ENCODE peak calls at places on chromosomes 5 and 9, in seven cellular contexts. O is cardiac fibroblast, I is AG04449, Z is fibroblast of pulmonary artery, S is nephron progenitor cell, U is fibroblast of lung, F is osteoblast. R is an unnamed sample.

GRCh38 chr5:54760182-54760935 is 225.0 kb downstream of the ESM1 start:
- DNase-seq in S (no peak), U (peak; percentile 35), O (peak; percentile 83), I (no peak), F (peak; percentile 49), Z (peak; percentile 86), R (peak; percentile 67)

GRCh38 chr5:124908603-124909451 is 162.4 kb upstream of the ZNF608 start:
- DNase-seq in Z (no peak), I (no peak), F (no peak), S (no peak), U (peak; percentile 77), O (peak; percentile 59), R (no peak)

GRCh38 chr9:136840140-136840876 is 2.0 kb upstream of the AJM1 start:
- DNase-seq in F (no peak), S (peak; percentile 42), U (no peak), I (no peak), Z (no peak), O (no peak), R (no peak)

GRCh38 chr5:64788156-64788555 is 19.4 kb downstream of the CWC27 start:
- DNase-seq in U (no peak), S (no peak), I (no peak), F (no peak), Z (no peak), O (no peak), R (no peak)

GRCh38 chr5:172411423-172412111 is 42.8 kb downstream of the SH3PXD2B start:
- DNase-seq in O (peak; percentile 61), Z (peak; percentile 50), F (no peak), U (peak; percentile 50), I (no peak), S (no peak), R (no peak)

GRCh38 chr9:125649315-125649714 is 57.7 kb downstream of the MAPKAP1 start:
- DNase-seq in O (peak; percentile 59), F (peak; percentile 86), Z (peak; percentile 82), U (peak; percentile 92), I (peak; percentile 60), S (no peak), R (peak; percentile 89)

GRCh38 chr5:67211926-67212325 is 15.3 kb upstream of the CD180 start:
- DNase-seq in O (peak; percentile 71), F (peak; percentile 49), U (peak; percentile 94), S (no peak), I (peak; percentile 57), Z (peak; percentile 77), R (peak; percentile 82)

GRCh38 chr9:99012957-99013512 is 69.3 kb downstream of the COL15A1 start:
- DNase-seq in U (no peak), I (no peak), O (no peak), S (no peak), F (peak; percentile 56), Z (no peak), R (peak; percentile 44)

GRCh38 chr9:132404228-132404881 is 2.3 kb downstream of the TTF1 start:
- DNase-seq in S (no peak), Z (peak; percentile 71), O (peak; percentile 60), U (peak; percentile 40), I (no peak), F (no peak), R (no peak)

GRCh38 chr5:5560016-5560415 is 137.5 kb downstream of the ICE1 start:
- DNase-seq in O (no peak), S (no peak), U (no peak), Z (no peak), F (no peak), I (no peak), R (no peak)

GRCh38 chr9:108156270-108156998 is 666.9 kb upstream of the KLF4 start:
- DNase-seq in Z (peak; percentile 30), O (peak; percentile 50), U (peak; percentile 24), S (no peak), I (no peak), F (peak; percentile 83), R (no peak)

GRCh38 chr9:72538926-72539702 is 17.7 kb downstream of the TMC1 start:
- DNase-seq in S (no peak), Z (no peak), U (no peak), I (no peak), O (no peak), F (no peak), R (no peak)

GRCh38 chr5:14231888-14232287 is 88.7 kb downstream of the TRIO start:
- DNase-seq in Z (no peak), U (no peak), I (no peak), O (no peak), S (no peak), F (no peak), R (no peak)

GRCh38 chr5:92002875-92003274 is 619.8 kb upstream of the ARRDC3 start:
- DNase-seq in F (no peak), S (no peak), I (no peak), U (no peak), O (no peak), Z (no peak), R (no peak)

GRCh38 chr5:55994502-55994997 is at the start of gene IL6ST:
- DNase-seq in U (peak; percentile 75), F (peak; percentile 85), S (no peak), Z (peak; percentile 95), O (peak; percentile 93), I (no peak), R (peak; percentile 60)

GRCh38 chr5:17219431-17219830 is 2.0 kb downstream of the BASP1 start:
- DNase-seq in F (no peak), I (no peak), U (no peak), S (no peak), Z (no peak), O (no peak), R (no peak)

GRCh38 chr9:92983984-92984589 is 36.8 kb downstream of the FGD3 start:
- DNase-seq in F (no peak), S (no peak), Z (no peak), I (no peak), O (no peak), U (no peak), R (no peak)

GRCh38 chr5:14204785-14205321 is 61.7 kb downstream of the TRIO start:
- DNase-seq in F (no peak), U (peak; percentile 90), O (peak; percentile 90), Z (peak; percentile 94), I (no peak), S (no peak), R (peak; percentile 70)

GRCh38 chr5:122985954-122986721 is 50.4 kb downstream of the PPIC start:
- DNase-seq in U (no peak), S (no peak), O (no peak), F (no peak), I (no peak), Z (no peak), R (no peak)

GRCh38 chr9:125260564-125260963 is 1.1 kb upstream of the GAPVD1 start:
- DNase-seq in O (no peak), F (peak; percentile 87), U (no peak), S (no peak), Z (no peak), I (no peak), R (peak; percentile 22)

GRCh38 chr9:131976157-131976740 is 103.4 kb downstream of the MED27 start:
- DNase-seq in U (no peak), Z (no peak), I (no peak), F (no peak), O (no peak), S (no peak), R (no peak)

DNA sequence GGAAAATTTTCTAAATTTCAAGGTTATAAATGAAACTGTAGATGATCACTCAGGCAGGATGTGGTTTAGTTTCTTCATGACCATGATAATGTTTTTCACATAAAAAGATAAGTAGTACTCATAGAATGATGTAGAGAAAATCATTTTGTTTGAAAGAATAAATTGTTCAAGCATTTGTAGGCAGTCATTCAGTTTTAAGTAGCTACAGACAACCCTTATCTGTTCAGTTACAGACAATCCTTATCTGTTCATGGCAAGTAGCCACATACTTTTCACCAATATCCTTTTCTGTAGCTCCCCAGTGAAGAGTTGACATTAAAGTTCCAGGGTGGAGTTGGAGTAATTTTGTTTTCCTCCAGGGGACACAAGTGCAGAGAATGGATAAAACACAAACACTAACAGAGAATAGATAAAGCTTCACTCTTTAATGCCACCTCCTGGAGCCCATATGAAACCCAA is 278.1 kb upstream of the TNC start:
- DNase-seq in Z (no peak), F (no peak), O (peak; percentile 10), U (peak; percentile 70), I (no peak), S (no peak), R (no peak)
- TF ChIP-seq CTCF in Z (no peak), F (no peak), O (no peak), U (no peak), I (no peak), S (no peak), R (peak; percentile 18)

DNA sequence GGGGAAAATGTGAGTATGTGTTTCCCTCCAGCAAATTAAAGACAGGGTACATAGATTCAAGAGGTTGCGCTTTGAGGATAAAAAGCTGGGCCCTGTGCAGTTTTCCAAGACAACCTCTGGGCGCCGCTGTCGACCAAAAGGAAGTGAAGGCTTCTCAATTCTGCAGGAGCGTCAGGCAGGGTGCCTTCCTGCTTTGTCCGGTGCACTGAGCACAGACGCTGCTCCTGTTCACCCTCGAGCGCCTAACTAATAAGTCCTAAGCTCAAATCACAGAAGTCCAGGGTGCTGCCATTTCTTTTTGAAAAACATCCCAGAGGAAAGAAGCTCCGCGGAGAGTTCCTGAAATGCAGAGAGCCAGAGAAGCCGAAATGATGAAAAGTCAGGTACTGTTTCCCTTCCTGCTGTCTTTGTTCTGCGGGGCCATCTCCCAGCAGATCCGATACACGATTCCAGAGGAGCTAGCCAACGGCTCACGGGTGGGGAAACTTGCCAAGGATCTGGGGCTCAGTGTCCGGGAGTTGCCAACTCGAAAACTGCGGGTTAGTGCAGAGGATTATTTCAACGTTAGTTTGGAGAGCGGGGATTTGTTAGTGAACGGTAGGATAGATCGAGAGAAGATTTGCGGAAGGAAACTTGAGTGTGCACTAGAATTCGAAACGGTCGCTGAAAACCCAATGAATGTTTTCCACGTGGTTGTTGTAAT is at the start of gene PCDHGB1:
- DNase-seq in I (no peak), Z (peak; percentile 66), S (peak; percentile 38), F (peak; percentile 91), O (peak; percentile 49), U (peak; percentile 60), R (peak; percentile 53)
- TF ChIP-seq CTCF in I (peak; percentile 50), Z (peak; percentile 55), S (peak; percentile 38), F (peak; percentile 64), O (peak; percentile 57), U (peak; percentile 60), R (peak; percentile 77)

GRCh38 chr5:33588654-33589372 is 148.0 kb downstream of the TARS1 start:
- DNase-seq in S (peak; percentile 40), Z (no peak), U (no peak), O (peak; percentile 8), F (no peak), I (no peak), R (no peak)
- TF ChIP-seq CTCF in S (peak; percentile 59), Z (peak; percentile 40), U (peak; percentile 53), O (peak; percentile 34), F (peak; percentile 50), I (peak; percentile 36), R (peak; percentile 75)

GRCh38 chr5:73295447-73295846 is 122.5 kb downstream of the TMEM174 start:
- DNase-seq in I (no peak), Z (no peak), S (no peak), U (no peak), O (no peak), F (no peak), R (no peak)

GRCh38 chr5:73299017-73299630 is 126.1 kb downstream of the TMEM174 start:
- DNase-seq in U (no peak), S (peak; percentile 65), O (no peak), F (peak; percentile 96), Z (no peak), I (no peak), R (no peak)

GRCh38 chr5:73297430-73297829 is 124.4 kb downstream of the TMEM174 start:
- DNase-seq in F (peak; percentile 90), I (no peak), Z (no peak), S (no peak), U (no peak), O (no peak), R (no peak)

GRCh38 chr5:73298251-73299016 is 125.4 kb downstream of the TMEM174 start:
- DNase-seq in U (no peak), O (no peak), F (no peak), I (no peak), S (peak; percentile 39), Z (no peak), R (no peak)

GRCh38 chr5:73296772-73297171 is 123.8 kb downstream of the TMEM174 start:
- DNase-seq in O (peak; percentile 55), F (peak; percentile 97), S (no peak), U (peak; percentile 95), Z (peak; percentile 65), I (no peak), R (peak; percentile 64)
- TF ChIP-seq CTCF in O (no peak), F (no peak), S (no peak), U (no peak), Z (no peak), I (no peak), R (no peak)

R was measured in HFFc6.